ENCODE peak calls at places on chromosomes 13 and 19, in four cellular contexts. E, Q, L and B are unnamed samples.

GRCh38 chr13:100388923-100389322 is 199.7 kb downstream of the GGACT start:
- DNase-seq in E (no peak), Q (no peak), L (no peak), B (no peak)

GRCh38 chr13:28001837-28002473 is 13.5 kb upstream of the URAD start:
- DNase-seq in E (no peak), Q (no peak), L (no peak), B (no peak)

GRCh38 chr13:88303605-88304004 is 632.4 kb downstream of the SLITRK5 start:
- DNase-seq in E (no peak), Q (no peak), L (no peak), B (no peak)

GRCh38 chr19:18051887-18052286 is 34.8 kb downstream of the IL12RB1 start:
- DNase-seq in E (peak; percentile 69), Q (no peak), L (peak; percentile 67), B (no peak)

GRCh38 chr13:54484166-54484565 is 1455.6 kb downstream of the OLFM4 start:
- DNase-seq in E (no peak), Q (no peak), L (no peak), B (no peak)

GRCh38 chr13:102251817-102252216 is 150.0 kb downstream of the FGF14 start:
- DNase-seq in E (no peak), Q (no peak), L (no peak), B (no peak)

GRCh38 chr13:35354305-35354704 is 122.2 kb downstream of the MAB21L1 start:
- DNase-seq in E (no peak), Q (no peak), L (no peak), B (no peak)

GRCh38 chr19:48471836-48472235 is 2.7 kb downstream of the CYTH2 start:
- DNase-seq in E (no peak), Q (no peak), L (no peak), B (no peak)

GRCh38 chr13:31846984-31847752 is 107.8 kb downstream of the RXFP2 start:
- DNase-seq in E (peak; percentile 64), Q (no peak), L (peak; percentile 38), B (no peak)

GRCh38 chr13:32257649-32258048 is 57.5 kb downstream of the ZAR1L start:
- DNase-seq in E (no peak), Q (no peak), L (no peak), B (no peak)

GRCh38 chr19:2625434-2625833 is 77.1 kb downstream of the GNG7 start:
- DNase-seq in E (peak; percentile 70), Q (no peak), L (no peak), B (no peak)

GRCh38 chr13:77480071-77480470 is 55.4 kb upstream of the SCEL start:
- DNase-seq in E (no peak), Q (no peak), L (no peak), B (no peak)

GRCh38 chr13:87497426-87497825 is 173.7 kb upstream of the SLITRK5 start:
- DNase-seq in E (no peak), Q (no peak), L (no peak), B (no peak)

GRCh38 chr13:34416833-34417425 is 525.1 kb upstream of the NBEA start:
- DNase-seq in E (peak; percentile 80), Q (no peak), L (peak; percentile 88), B (peak; percentile 74)

GRCh38 chr13:96968027-96968426 is 26.2 kb downstream of the OXGR1 start:
- DNase-seq in E (no peak), Q (no peak), L (no peak), B (no peak)

GRCh38 chr13:72104656-72105180 is 237.7 kb upstream of the DACH1 start:
- DNase-seq in E (no peak), Q (no peak), L (no peak), B (no peak)

GRCh38 chr13:45492538-45492937 is 27.8 kb downstream of the COG3 start:
- DNase-seq in E (no peak), Q (no peak), L (no peak), B (no peak)

GRCh38 chr13:27403252-27403678 is 21.2 kb upstream of the GTF3A start:
- DNase-seq in E (no peak), Q (no peak), L (no peak), B (no peak)

GRCh38 chr19:16206637-16207036 is 8.9 kb downstream of the AP1M1 start:
- DNase-seq in E (peak; percentile 49), Q (no peak), L (no peak), B (no peak)

GRCh38 chr13:74771964-74772363 is 637.8 kb upstream of the KLF12 start:
- DNase-seq in E (no peak), Q (no peak), L (no peak), B (no peak)

GRCh38 chr19:31648347-31648746 is 299.1 kb upstream of the TSHZ3 start:
- DNase-seq in E (no peak), Q (no peak), L (no peak), B (no peak)

GRCh38 chr19:3509566-3509989 is 3.5 kb downstream of the FZR1 start:
- DNase-seq in E (no peak), Q (no peak), L (no peak), B (no peak)

GRCh38 chr13:112704634-112705145 is 14.9 kb downstream of the ATP11A start:
- DNase-seq in E (no peak), Q (no peak), L (no peak), B (peak; percentile 12)

GRCh38 chr13:101433895-101434294 is 17.6 kb upstream of the NALCN start:
- DNase-seq in E (no peak), Q (no peak), L (no peak), B (no peak)

DNA sequence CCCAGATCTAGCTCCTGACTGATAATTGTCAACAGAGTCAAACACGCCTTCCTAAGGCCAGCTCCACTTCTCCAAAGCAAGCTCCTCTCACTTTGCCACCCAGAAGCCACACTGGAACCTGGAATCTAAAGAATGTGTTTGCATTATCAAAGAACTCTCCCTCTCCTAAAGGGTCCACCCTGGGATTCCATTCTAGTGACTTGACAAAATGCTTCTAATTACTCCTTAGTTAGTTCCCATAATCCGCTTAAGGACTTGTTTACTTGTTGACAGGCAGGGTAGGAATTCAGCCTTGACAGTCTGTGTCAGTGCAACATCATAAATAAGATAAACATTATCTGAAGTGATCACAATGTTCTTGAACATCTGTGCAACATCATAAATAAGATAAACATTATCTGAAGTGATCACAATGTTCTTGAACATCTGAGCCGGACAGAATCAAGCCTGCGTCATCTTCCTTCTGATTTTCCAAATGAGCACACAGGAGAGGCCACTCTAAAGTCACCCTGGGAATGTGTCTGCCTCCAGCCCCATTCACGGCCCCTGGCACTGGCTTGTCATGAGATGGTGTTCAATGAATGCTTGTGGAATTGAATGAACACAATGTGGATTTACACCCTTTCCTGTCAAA is 512.1 kb downstream of the IRS2 start:
- DNase-seq in E (no peak), Q (no peak), L (peak; percentile 36), B (no peak)
- H3K27ac ChIP-seq in E (no peak overlapping the region), Q (no peak overlapping the region), L (peak overlapping the region; percentile 59), B (no peak overlapping the region)

GRCh38 chr13:33270906-33271538 is 14.5 kb downstream of the STARD13 start:
- DNase-seq in E (no peak), Q (no peak), L (no peak), B (no peak)

GRCh38 chr13:33272531-33273124 is 12.9 kb downstream of the STARD13 start:
- DNase-seq in E (no peak), Q (no peak), L (no peak), B (no peak)

GRCh38 chr13:33275916-33276315 is 9.6 kb downstream of the STARD13 start:
- DNase-seq in E (no peak), Q (no peak), L (no peak), B (no peak)

GRCh38 chr13:33274264-33274663 is 11.3 kb downstream of the STARD13 start:
- DNase-seq in E (no peak), Q (no peak), L (no peak), B (no peak)

GRCh38 chr13:33271759-33272158 is 13.8 kb downstream of the STARD13 start:
- DNase-seq in E (no peak), Q (no peak), L (no peak), B (no peak)
- H3K27ac ChIP-seq in E (peak overlapping the region; percentile 74), Q (no peak overlapping the region), L (peak overlapping the region; percentile 62), B (peak overlapping the region; percentile 12)

GRCh38 chr19:12695997-12696365 is 450 bp downstream of the FBXW9 start:
- DNase-seq in E (no peak), Q (no peak), L (no peak), B (no peak)
- H3K27ac ChIP-seq in E (peak overlapping the region; percentile 90), Q (peak overlapping the region; percentile 83), L (peak overlapping the region; percentile 84), B (no peak overlapping the region)

GRCh38 chr13:41956272-41956671 is 4.6 kb downstream of the VWA8 start:
- DNase-seq in E (no peak), Q (no peak), L (no peak), B (no peak)
- H3K27ac ChIP-seq in E (no peak overlapping the region), Q (no peak overlapping the region), L (no peak overlapping the region), B (no peak overlapping the region)